ENCODE peak calls at places on chromosome 18, in ten cellular contexts. One of them, this sample, is unnamed.

GRCh38 chr18:1412660-1413659 is 508.3 kb downstream of the ADCYAP1 start:
- DNase-seq in mesendoderm: no peak
- DNase-seq in keratinocyte: no peak
- DNase-seq in NT2/D1: no peak
- DNase-seq in colonic mucosa: no peak
- DNase-seq in PC-3: peak; percentile 76
- DNase-seq in mammary epithelial cell: no peak
- DNase-seq in fibroblast of lung: no peak
- DNase-seq in mesenchymal stem cell: no peak
- DNase-seq in endodermal cell: no peak
- DNase-seq in this sample: no peak

GRCh38 chr18:28961669-28962228 is 784.8 kb upstream of the CDH2 start:
- DNase-seq in mesendoderm: peak; percentile 84
- DNase-seq in keratinocyte: no peak
- DNase-seq in NT2/D1: peak; percentile 6
- DNase-seq in colonic mucosa: no peak
- DNase-seq in PC-3: peak; percentile 73
- DNase-seq in mammary epithelial cell: peak; percentile 36
- DNase-seq in fibroblast of lung: peak; percentile 6
- DNase-seq in mesenchymal stem cell: peak; percentile 15
- DNase-seq in endodermal cell: peak; percentile 75
- DNase-seq in this sample: peak; percentile 47

GRCh38 chr18:73615506-73615905 is 532.1 kb downstream of the FBXO15 start:
- DNase-seq in mesendoderm: no peak
- DNase-seq in keratinocyte: no peak
- DNase-seq in NT2/D1: no peak
- DNase-seq in colonic mucosa: no peak
- DNase-seq in PC-3: peak; percentile 19
- DNase-seq in mammary epithelial cell: peak; percentile 64
- DNase-seq in fibroblast of lung: peak; percentile 31
- DNase-seq in mesenchymal stem cell: no peak
- DNase-seq in endodermal cell: no peak
- DNase-seq in this sample: no peak

GRCh38 chr18:67600181-67600631 is 83.7 kb upstream of the DSEL start:
- DNase-seq in mesendoderm: peak; percentile 45
- DNase-seq in keratinocyte: no peak
- DNase-seq in NT2/D1: no peak
- DNase-seq in colonic mucosa: no peak
- DNase-seq in PC-3: peak; percentile 70
- DNase-seq in mammary epithelial cell: peak; percentile 38
- DNase-seq in fibroblast of lung: peak; percentile 95
- DNase-seq in mesenchymal stem cell: peak; percentile 81
- DNase-seq in endodermal cell: no peak
- DNase-seq in this sample: peak; percentile 56

GRCh38 chr18:58605027-58606020 is 23.6 kb downstream of the ALPK2 start:
- DNase-seq in mesendoderm: no peak
- DNase-seq in keratinocyte: peak; percentile 78
- DNase-seq in NT2/D1: no peak
- DNase-seq in colonic mucosa: no peak
- DNase-seq in PC-3: peak; percentile 79
- DNase-seq in mammary epithelial cell: peak; percentile 78
- DNase-seq in fibroblast of lung: peak; percentile 96
- DNase-seq in mesenchymal stem cell: peak; percentile 84
- DNase-seq in endodermal cell: peak; percentile 23
- DNase-seq in this sample: peak; percentile 48

GRCh38 chr18:57088883-57089282 is 58.0 kb upstream of the BOD1L2 start:
- DNase-seq in mesendoderm: no peak
- DNase-seq in keratinocyte: no peak
- DNase-seq in NT2/D1: no peak
- DNase-seq in colonic mucosa: no peak
- DNase-seq in PC-3: no peak
- DNase-seq in mammary epithelial cell: no peak
- DNase-seq in fibroblast of lung: no peak
- DNase-seq in mesenchymal stem cell: no peak
- DNase-seq in endodermal cell: no peak
- DNase-seq in this sample: no peak

GRCh38 chr18:61908661-61909060 is 15.9 kb upstream of the RNF152 start:
- DNase-seq in mesendoderm: no peak
- DNase-seq in keratinocyte: peak; percentile 69
- DNase-seq in NT2/D1: no peak
- DNase-seq in colonic mucosa: no peak
- DNase-seq in PC-3: no peak
- DNase-seq in mammary epithelial cell: peak; percentile 93
- DNase-seq in fibroblast of lung: no peak
- DNase-seq in mesenchymal stem cell: no peak
- DNase-seq in endodermal cell: no peak
- DNase-seq in this sample: no peak

GRCh38 chr18:14914771-14915170 is 166.8 kb downstream of the ANKRD30B start:
- DNase-seq in mesendoderm: no peak
- DNase-seq in keratinocyte: no peak
- DNase-seq in NT2/D1: no peak
- DNase-seq in colonic mucosa: no peak
- DNase-seq in PC-3: peak; percentile 58
- DNase-seq in mammary epithelial cell: peak; percentile 3
- DNase-seq in fibroblast of lung: no peak
- DNase-seq in mesenchymal stem cell: no peak
- DNase-seq in endodermal cell: no peak
- DNase-seq in this sample: no peak

GRCh38 chr18:6370886-6371635 is 43.6 kb downstream of the L3MBTL4 start:
- DNase-seq in mesendoderm: no peak
- DNase-seq in keratinocyte: no peak
- DNase-seq in NT2/D1: no peak
- DNase-seq in colonic mucosa: peak; percentile 35
- DNase-seq in PC-3: peak; percentile 46
- DNase-seq in mammary epithelial cell: no peak
- DNase-seq in fibroblast of lung: no peak
- DNase-seq in mesenchymal stem cell: no peak
- DNase-seq in endodermal cell: no peak
- DNase-seq in this sample: no peak

GRCh38 chr18:62413189-62413588 is 88.1 kb downstream of the TNFRSF11A start:
- DNase-seq in mesendoderm: no peak
- DNase-seq in keratinocyte: no peak
- DNase-seq in NT2/D1: no peak
- DNase-seq in colonic mucosa: no peak
- DNase-seq in PC-3: no peak
- DNase-seq in mammary epithelial cell: no peak
- DNase-seq in fibroblast of lung: no peak
- DNase-seq in mesenchymal stem cell: no peak
- DNase-seq in endodermal cell: no peak
- DNase-seq in this sample: no peak

GRCh38 chr18:12552884-12553242 is 105.0 kb downstream of the SPIRE1 start:
- DNase-seq in mesendoderm: no peak
- DNase-seq in keratinocyte: no peak
- DNase-seq in NT2/D1: no peak
- DNase-seq in colonic mucosa: no peak
- DNase-seq in PC-3: peak; percentile 41
- DNase-seq in mammary epithelial cell: peak; percentile 62
- DNase-seq in fibroblast of lung: no peak
- DNase-seq in mesenchymal stem cell: no peak
- DNase-seq in endodermal cell: no peak
- DNase-seq in this sample: no peak

GRCh38 chr18:62739911-62740310 is 24.6 kb downstream of the PHLPP1 start:
- DNase-seq in mesendoderm: no peak
- DNase-seq in keratinocyte: no peak
- DNase-seq in NT2/D1: no peak
- DNase-seq in colonic mucosa: no peak
- DNase-seq in PC-3: no peak
- DNase-seq in mammary epithelial cell: no peak
- DNase-seq in fibroblast of lung: no peak
- DNase-seq in mesenchymal stem cell: no peak
- DNase-seq in endodermal cell: no peak
- DNase-seq in this sample: no peak

GRCh38 chr18:58025205-58025604 is 18.8 kb upstream of the NEDD4L start:
- DNase-seq in mesendoderm: no peak
- DNase-seq in keratinocyte: no peak
- DNase-seq in NT2/D1: no peak
- DNase-seq in colonic mucosa: no peak
- DNase-seq in PC-3: no peak
- DNase-seq in mammary epithelial cell: no peak
- DNase-seq in fibroblast of lung: no peak
- DNase-seq in mesenchymal stem cell: no peak
- DNase-seq in endodermal cell: no peak
- DNase-seq in this sample: peak; percentile 17

GRCh38 chr18:45686892-45687611 is 36.9 kb upstream of the SLC14A1 start:
- DNase-seq in mesendoderm: no peak
- DNase-seq in keratinocyte: no peak
- DNase-seq in NT2/D1: no peak
- DNase-seq in colonic mucosa: no peak
- DNase-seq in PC-3: no peak
- DNase-seq in mammary epithelial cell: no peak
- DNase-seq in fibroblast of lung: no peak
- DNase-seq in mesenchymal stem cell: no peak
- DNase-seq in endodermal cell: peak; percentile 63
- DNase-seq in this sample: no peak

GRCh38 chr18:903703-904102 is 968 bp upstream of the ADCYAP1 start:
- DNase-seq in mesendoderm: peak; percentile 73
- DNase-seq in keratinocyte: peak; percentile 1
- DNase-seq in NT2/D1: no peak
- DNase-seq in colonic mucosa: peak; percentile 33
- DNase-seq in PC-3: peak; percentile 57
- DNase-seq in mammary epithelial cell: peak; percentile 33
- DNase-seq in fibroblast of lung: peak; percentile 49
- DNase-seq in mesenchymal stem cell: peak; percentile 51
- DNase-seq in endodermal cell: peak; percentile 93
- DNase-seq in this sample: peak; percentile 52

GRCh38 chr18:58161659-58162058 is 117.6 kb downstream of the NEDD4L start:
- DNase-seq in mesendoderm: peak; percentile 90
- DNase-seq in keratinocyte: no peak
- DNase-seq in NT2/D1: no peak
- DNase-seq in colonic mucosa: peak; percentile 60
- DNase-seq in PC-3: no peak
- DNase-seq in mammary epithelial cell: no peak
- DNase-seq in fibroblast of lung: peak; percentile 21
- DNase-seq in mesenchymal stem cell: no peak
- DNase-seq in endodermal cell: peak; percentile 75
- DNase-seq in this sample: no peak

GRCh38 chr18:77765468-77765867 is 515.8 kb downstream of the GALR1 start:
- DNase-seq in mesendoderm: peak; percentile 56
- DNase-seq in keratinocyte: no peak
- DNase-seq in NT2/D1: peak; percentile 30
- DNase-seq in colonic mucosa: no peak
- DNase-seq in PC-3: peak; percentile 51
- DNase-seq in mammary epithelial cell: no peak
- DNase-seq in fibroblast of lung: peak; percentile 0
- DNase-seq in mesenchymal stem cell: no peak
- DNase-seq in endodermal cell: peak; percentile 85
- DNase-seq in this sample: no peak

GRCh38 chr18:44320619-44321460 is 359.8 kb upstream of the SETBP1 start:
- DNase-seq in mesendoderm: peak; percentile 19
- DNase-seq in keratinocyte: no peak
- DNase-seq in NT2/D1: no peak
- DNase-seq in colonic mucosa: no peak
- DNase-seq in PC-3: no peak
- DNase-seq in mammary epithelial cell: no peak
- DNase-seq in fibroblast of lung: no peak
- DNase-seq in mesenchymal stem cell: no peak
- DNase-seq in endodermal cell: peak; percentile 80
- DNase-seq in this sample: no peak

DNA sequence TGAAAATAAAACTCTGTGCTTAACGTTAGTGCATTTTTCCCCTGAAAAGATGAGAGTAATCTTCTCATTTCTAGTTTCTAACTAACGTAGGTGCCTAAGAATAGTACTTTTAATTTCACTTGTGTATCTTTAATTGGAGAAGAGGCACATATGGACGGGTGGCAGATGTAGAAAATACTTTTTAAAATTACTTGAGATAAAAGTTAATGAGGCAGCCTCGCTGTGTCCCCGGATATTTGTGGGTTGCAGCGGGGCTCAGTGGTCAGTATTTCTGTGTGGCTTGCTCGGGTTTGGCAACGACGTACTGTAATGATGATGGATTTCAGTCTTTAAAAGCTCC is 6.9 kb downstream of the GATA6 start:
- DNase-seq in mesendoderm: no peak
- DNase-seq in keratinocyte: no peak
- DNase-seq in NT2/D1: no peak
- DNase-seq in colonic mucosa: peak; percentile 40
- DNase-seq in PC-3: no peak
- DNase-seq in mammary epithelial cell: no peak
- DNase-seq in fibroblast of lung: no peak
- DNase-seq in mesenchymal stem cell: no peak
- DNase-seq in endodermal cell: no peak
- DNase-seq in this sample: no peak
- H3K9ac ChIP-seq in mesendoderm: peak overlapping the region; percentile 91
- H3K9ac ChIP-seq in keratinocyte: no peak overlapping the region
- H3K9ac ChIP-seq in NT2/D1: no peak overlapping the region
- H3K9ac ChIP-seq in colonic mucosa: peak overlapping the region; percentile 92
- H3K9ac ChIP-seq in PC-3: no peak overlapping the region
- H3K9ac ChIP-seq in mammary epithelial cell: no peak overlapping the region
- H3K9ac ChIP-seq in fibroblast of lung: peak overlapping the region; percentile 2
- H3K9ac ChIP-seq in mesenchymal stem cell: no peak overlapping the region
- H3K9ac ChIP-seq in endodermal cell: peak overlapping the region; percentile 99
- H3K9ac ChIP-seq in this sample: no peak overlapping the region

DNA sequence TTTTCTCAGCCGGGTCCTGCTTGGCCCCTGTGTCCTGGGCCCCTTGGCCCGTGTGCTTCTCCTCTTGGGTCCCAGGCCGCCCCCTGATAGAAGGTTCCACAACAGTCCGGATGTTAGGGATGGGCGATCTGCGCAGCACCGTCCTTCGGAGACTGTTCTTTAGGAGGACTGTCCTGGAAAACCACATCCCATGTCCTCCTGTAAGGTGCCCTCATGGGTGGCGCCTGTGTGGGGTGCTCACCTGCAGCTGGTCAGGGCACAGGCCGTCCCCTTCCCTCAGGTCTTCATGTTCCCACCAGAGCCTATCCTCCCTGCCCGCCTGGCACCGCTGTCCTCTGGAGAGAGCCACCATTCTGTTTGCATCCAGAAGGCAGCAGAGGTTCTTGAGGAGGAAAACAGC is 50.0 kb downstream of the CTDP1 start:
- DNase-seq in mesendoderm: no peak
- DNase-seq in keratinocyte: no peak
- DNase-seq in NT2/D1: no peak
- DNase-seq in colonic mucosa: no peak
- DNase-seq in PC-3: no peak
- DNase-seq in mammary epithelial cell: no peak
- DNase-seq in fibroblast of lung: no peak
- DNase-seq in mesenchymal stem cell: no peak
- DNase-seq in endodermal cell: no peak
- DNase-seq in this sample: no peak
- H3K36me3 ChIP-seq in mesendoderm: peaks cover 13% of the 10 kb centered on the region
- H3K36me3 ChIP-seq in keratinocyte: peaks cover 42% of the 10 kb centered on the region
- H3K36me3 ChIP-seq in NT2/D1: peaks cover 85% of the 10 kb centered on the region
- H3K36me3 ChIP-seq in colonic mucosa: peaks cover 19% of the 10 kb centered on the region
- H3K36me3 ChIP-seq in PC-3: peaks cover 31% of the 10 kb centered on the region
- H3K36me3 ChIP-seq in mammary epithelial cell: peaks cover 15% of the 10 kb centered on the region
- H3K36me3 ChIP-seq in fibroblast of lung: peaks cover 24% of the 10 kb centered on the region
- H3K36me3 ChIP-seq in mesenchymal stem cell: peaks cover 83% of the 10 kb centered on the region
- H3K36me3 ChIP-seq in endodermal cell: peaks cover 68% of the 10 kb centered on the region
- H3K36me3 ChIP-seq in this sample: peaks cover 78% of the 10 kb centered on the region

GRCh38 chr18:47249602-47250001 is 1.9 kb downstream of the SKOR2 start:
- DNase-seq in mesendoderm: no peak
- DNase-seq in keratinocyte: no peak
- DNase-seq in NT2/D1: no peak
- DNase-seq in colonic mucosa: no peak
- DNase-seq in PC-3: no peak
- DNase-seq in mammary epithelial cell: no peak
- DNase-seq in fibroblast of lung: no peak
- DNase-seq in mesenchymal stem cell: no peak
- DNase-seq in endodermal cell: no peak
- DNase-seq in this sample: no peak
- H3K27me3 ChIP-seq in mesendoderm: peaks cover 80% of the 10 kb centered on the region
- H3K27me3 ChIP-seq in keratinocyte: peaks cover 85% of the 10 kb centered on the region
- H3K27me3 ChIP-seq in NT2/D1: peaks cover 76% of the 10 kb centered on the region
- H3K27me3 ChIP-seq in colonic mucosa: peaks cover 76% of the 10 kb centered on the region
- H3K27me3 ChIP-seq in PC-3: peaks cover 25% of the 10 kb centered on the region
- H3K27me3 ChIP-seq in mammary epithelial cell: peaks cover 67% of the 10 kb centered on the region
- H3K27me3 ChIP-seq in fibroblast of lung: peaks cover 58% of the 10 kb centered on the region
- H3K27me3 ChIP-seq in mesenchymal stem cell: peaks cover 88% of the 10 kb centered on the region
- H3K27me3 ChIP-seq in endodermal cell: peaks cover 98% of the 10 kb centered on the region
- H3K27me3 ChIP-seq in this sample: peaks cover 79% of the 10 kb centered on the region

GRCh38 chr18:3916082-3916481 is 466.1 kb downstream of the TGIF1 start:
- DNase-seq in mesendoderm: no peak
- DNase-seq in keratinocyte: no peak
- DNase-seq in NT2/D1: no peak
- DNase-seq in colonic mucosa: no peak
- DNase-seq in PC-3: no peak
- DNase-seq in mammary epithelial cell: no peak
- DNase-seq in fibroblast of lung: no peak
- DNase-seq in mesenchymal stem cell: no peak
- DNase-seq in endodermal cell: no peak
- DNase-seq in this sample: no peak
- H3K9ac ChIP-seq in mesendoderm: no peak overlapping the region
- H3K9ac ChIP-seq in keratinocyte: no peak overlapping the region
- H3K9ac ChIP-seq in NT2/D1: no peak overlapping the region
- H3K9ac ChIP-seq in colonic mucosa: no peak overlapping the region
- H3K9ac ChIP-seq in PC-3: no peak overlapping the region
- H3K9ac ChIP-seq in mammary epithelial cell: no peak overlapping the region
- H3K9ac ChIP-seq in fibroblast of lung: no peak overlapping the region
- H3K9ac ChIP-seq in mesenchymal stem cell: no peak overlapping the region
- H3K9ac ChIP-seq in endodermal cell: no peak overlapping the region
- H3K9ac ChIP-seq in this sample: no peak overlapping the region

This sample was measured in adipocyte.